ENCODE peak calls at places on chromosomes 13 and 19, in five cellular contexts. G is neuronal stem cell, W is IMR-90, X is mesenchymal stem cell, O is H1. H is an unnamed sample. For H3K9me3, the result is how much of the 10 kb centered on the place peaks cover.

GRCh38 chr13:51241720-51242119 is 19.5 kb downstream of the FAM124A start:
- DNase-seq in G (no peak), W (no peak), X (peak), O (peak), H (no peak)

GRCh38 chr13:51758691-51759090 is 45.3 kb downstream of the DHRS12 start:
- DNase-seq in G (no peak), W (no peak), X (peak), O (peak), H (no peak)

GRCh38 chr19:17406039-17406886 is 833 bp upstream of the BST2 start:
- DNase-seq in G (no peak), W (no peak), X (peak), O (no peak), H (peak)

GRCh38 chr19:33691736-33692135 is 70.0 kb downstream of the CHST8 start:
- DNase-seq in G (no peak), W (no peak), X (no peak), O (no peak), H (no peak)

GRCh38 chr13:30128095-30128494 is 179.3 kb downstream of the KATNAL1 start:
- DNase-seq in G (no peak), W (no peak), X (no peak), O (no peak), H (no peak)

GRCh38 chr13:25654332-25654731 is 282.6 kb downstream of the ATP8A2 start:
- DNase-seq in G (no peak), W (no peak), X (no peak), O (no peak), H (no peak)

GRCh38 chr19:56104423-56104822 is 16.7 kb downstream of the ZNF787 start:
- DNase-seq in G (no peak), W (no peak), X (no peak), O (no peak), H (no peak)

GRCh38 chr19:16088351-16088984 is 12.2 kb downstream of the TPM4 start:
- DNase-seq in G (no peak), W (no peak), X (no peak), O (no peak), H (no peak)

GRCh38 chr19:44345969-44346368 is 10.5 kb downstream of the ZNF112 start:
- DNase-seq in G (no peak), W (no peak), X (no peak), O (no peak), H (no peak)

GRCh38 chr13:46181799-46182490 is at the start of gene LCP1:
- DNase-seq in G (no peak), W (no peak), X (no peak), O (no peak), H (no peak)

GRCh38 chr13:52892925-52893324 is 44.5 kb upstream of the PCDH8 start:
- DNase-seq in G (no peak), W (no peak), X (no peak), O (no peak), H (no peak)

GRCh38 chr13:103403814-103404213 is 337.6 kb upstream of the SLC10A2 start:
- DNase-seq in G (no peak), W (no peak), X (no peak), O (no peak), H (no peak)

GRCh38 chr13:98959299-98959698 is 18.6 kb downstream of the DOCK9 start:
- DNase-seq in G (no peak), W (no peak), X (no peak), O (no peak), H (no peak)

GRCh38 chr13:78409172-78409571 is 194.2 kb downstream of the POU4F1 start:
- DNase-seq in G (no peak), W (no peak), X (no peak), O (no peak), H (no peak)

GRCh38 chr13:18943273-18943672 is 238.4 kb downstream of the TUBA3C start:
- DNase-seq in G (no peak), W (no peak), X (no peak), O (no peak), H (no peak)

GRCh38 chr13:96551540-96551939 is 442.7 kb downstream of the OXGR1 start:
- DNase-seq in G (no peak), W (no peak), X (peak), O (no peak), H (no peak)

GRCh38 chr19:14582894-14583340 is at the start of gene CLEC17A:
- DNase-seq in G (no peak), W (no peak), X (no peak), O (no peak), H (no peak)

GRCh38 chr13:25659091-25659502 is 287.3 kb downstream of the ATP8A2 start:
- DNase-seq in G (no peak), W (no peak), X (no peak), O (no peak), H (no peak)

GRCh38 chr19:15769586-15769985 is 17.9 kb upstream of the OR10H5 start:
- DNase-seq in G (no peak), W (no peak), X (no peak), O (no peak), H (no peak)

GRCh38 chr19:48836089-48837017 is at the start of gene HSD17B14:
- DNase-seq in G (peak), W (no peak), X (peak), O (peak), H (peak)

GRCh38 chr13:112576191-112576590 is 11.8 kb downstream of the TUBGCP3 start:
- DNase-seq in G (no peak), W (no peak), X (no peak), O (no peak), H (no peak)

GRCh38 chr19:55340144-55340783 is 588 bp downstream of the KMT5C start:
- DNase-seq in G (no peak), W (no peak), X (no peak), O (no peak), H (peak)

GRCh38 chr19:35306473-35307246 is 14.7 kb downstream of the MAG start:
- DNase-seq in G (no peak), W (no peak), X (no peak), O (no peak), H (peak)

GRCh38 chr19:18063463-18063862 is 23.3 kb downstream of the IL12RB1 start:
- DNase-seq in G (no peak), W (no peak), X (peak), O (peak), H (peak)

GRCh38 chr19:23262892-23263291 is 12.7 kb upstream of the ZNF724 start:
- DNase-seq in G (no peak), W (no peak), X (no peak), O (no peak), H (no peak)

GRCh38 chr19:38394488-38394887 is 6.0 kb downstream of the SPRED3 start:
- DNase-seq in G (no peak), W (no peak), X (no peak), O (peak), H (peak)

GRCh38 chr19:39307822-39308530 is 11.8 kb downstream of the IFNL1 start:
- DNase-seq in G (no peak), W (no peak), X (no peak), O (peak), H (peak)

GRCh38 chr13:99442273-99442895 is 58.9 kb upstream of the TM9SF2 start:
- DNase-seq in G (peak), W (peak), X (peak), O (no peak), H (no peak)

GRCh38 chr13:85864963-85865530 is 65.8 kb upstream of the SLITRK6 start:
- DNase-seq in G (peak), W (peak), X (peak), O (no peak), H (peak)

GRCh38 chr13:24680258-24680920 is at the start of gene ATP12A:
- DNase-seq in G (peak), W (no peak), X (no peak), O (peak), H (peak)

GRCh38 chr19:32404939-32405430 is 585 bp upstream of the DPY19L3 start:
- DNase-seq in G (no peak), W (peak), X (no peak), O (peak), H (no peak)

GRCh38 chr13:49530452-49530851 is 34.7 kb downstream of the PHF11 start:
- DNase-seq in G (no peak), W (no peak), X (no peak), O (no peak), H (no peak)

GRCh38 chr13:60150538-60150937 is 13.2 kb downstream of the DIAPH3 start:
- DNase-seq in G (no peak), W (no peak), X (no peak), O (no peak), H (no peak)

GRCh38 chr13:113927661-113928581 is 46.0 kb downstream of the C13orf46 start:
- DNase-seq in G (no peak), W (peak), X (peak), O (no peak), H (peak)

GRCh38 chr19:18456974-18457373 is 19.0 kb upstream of the ISYNA1 start:
- DNase-seq in G (no peak), W (no peak), X (no peak), O (no peak), H (no peak)

GRCh38 chr13:76339649-76340048 is 546.6 kb downstream of the KCTD12 start:
- DNase-seq in G (no peak), W (no peak), X (no peak), O (no peak), H (no peak)

GRCh38 chr19:37014456-37014855 is 63.8 kb upstream of the ZNF420 start:
- DNase-seq in G (no peak), W (no peak), X (no peak), O (no peak), H (no peak)

GRCh38 chr19:37007587-37008220 is 70.5 kb upstream of the ZNF420 start:
- DNase-seq in G (no peak), W (no peak), X (no peak), O (no peak), H (no peak)

GRCh38 chr19:37012093-37012745 is 66.0 kb upstream of the ZNF420 start:
- DNase-seq in G (no peak), W (no peak), X (no peak), O (no peak), H (no peak)

DNA sequence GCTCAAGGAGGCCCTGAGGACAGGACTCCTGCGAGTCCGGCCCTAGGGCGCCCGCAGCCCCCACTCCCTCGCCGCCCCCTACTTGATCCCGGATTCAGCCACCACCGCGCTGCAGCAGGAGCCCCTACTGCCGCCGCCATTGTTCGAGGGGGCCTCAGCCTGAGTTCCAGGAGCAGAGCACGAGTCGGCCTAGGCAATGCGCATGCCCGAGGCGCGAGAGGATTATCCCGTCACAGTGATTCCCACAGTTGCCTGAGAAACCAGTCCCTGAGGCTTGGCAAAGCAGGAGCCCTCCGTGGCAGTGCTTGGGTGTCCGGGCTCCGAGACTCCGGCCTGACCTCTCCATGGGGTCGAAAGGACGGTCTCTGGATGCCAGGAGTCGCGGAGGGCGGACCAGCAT is 68.4 kb upstream of the ZNF420 start:
- DNase-seq in G (no peak), W (no peak), X (no peak), O (no peak), H (no peak)
- H3K9me3 ChIP-seq in G (under half), W (half or more), X (under half), O (half or more), H (half or more)

GRCh38 chr13:39956036-39956435 is 300.6 kb downstream of the COG6 start:
- DNase-seq in G (no peak), W (no peak), X (no peak), O (no peak), H (no peak)
- H2BK15ac ChIP-seq in G (no peak), W (no peak), X (no peak), O (no peak), H (no peak)

DNA sequence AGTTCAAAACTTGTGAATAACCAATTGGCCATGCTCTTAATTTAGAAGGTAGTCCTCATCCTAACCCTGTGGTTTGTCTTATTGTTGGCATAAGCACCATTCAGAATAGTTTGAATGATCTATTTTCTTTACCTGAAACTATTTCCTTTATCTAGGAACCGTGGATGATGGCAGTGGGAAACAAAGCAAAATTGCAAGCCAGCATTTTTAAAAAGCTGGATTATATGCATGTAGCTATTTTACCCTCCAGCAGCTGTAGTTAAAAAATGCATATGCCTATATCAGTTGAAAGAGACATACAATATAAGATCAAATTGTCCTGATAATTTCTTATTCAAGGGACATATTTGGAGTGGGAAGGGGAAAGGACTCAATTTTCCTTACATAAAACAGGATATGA is 19.3 kb downstream of the ZNF613 start:
- DNase-seq in G (no peak), W (no peak), X (no peak), O (no peak), H (no peak)
- H3K9me3 ChIP-seq in G (half or more), W (half or more), X (half or more), O (half or more), H (half or more)

DNA sequence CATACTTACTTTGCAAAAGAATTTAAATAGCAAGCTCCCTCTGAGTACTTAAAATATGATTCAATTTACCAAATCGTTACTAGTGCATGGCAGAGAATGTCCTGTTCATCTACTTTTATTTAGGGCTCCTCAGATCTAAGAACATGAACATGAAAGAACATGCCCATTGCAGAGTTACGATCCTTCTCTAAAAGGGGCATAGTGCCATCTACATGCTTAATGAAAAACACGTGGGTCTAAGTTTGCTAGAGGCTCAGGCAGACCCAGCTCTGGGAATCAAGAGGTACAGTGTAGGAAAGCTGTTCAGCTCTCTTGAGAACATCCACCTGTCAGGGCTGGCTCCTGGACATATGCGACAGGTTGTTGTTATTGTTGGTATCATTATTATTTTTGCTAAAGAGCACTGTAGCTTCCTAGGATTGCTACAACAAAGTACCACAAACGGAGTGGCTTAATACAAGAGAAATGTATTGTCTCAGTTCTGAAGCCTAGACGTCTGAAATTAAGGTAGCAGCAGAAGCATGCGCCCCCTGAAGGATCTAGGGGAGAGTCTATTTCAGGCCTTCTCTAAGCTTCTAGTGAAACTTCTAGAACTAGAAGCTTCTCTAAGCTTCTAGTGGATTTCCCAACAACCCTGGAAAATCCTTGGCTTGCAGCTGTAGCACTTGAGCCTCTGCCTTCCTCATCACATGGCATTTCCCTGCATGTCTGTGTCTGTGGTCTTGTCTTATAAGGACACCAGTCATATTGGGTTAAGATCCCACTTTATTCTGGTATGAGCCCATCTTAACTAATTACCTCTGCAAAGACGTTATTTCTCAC is 133.9 kb downstream of the DCT start:
- DNase-seq in G (no peak), W (peak), X (peak), O (no peak), H (no peak)
- H2BK15ac ChIP-seq in G (no peak), W (peak), X (no peak), O (no peak), H (no peak)

GRCh38 chr19:9362905-9363304 is at the start of gene ZNF177:
- DNase-seq in G (no peak), W (no peak), X (no peak), O (no peak), H (no peak)
- H3K9me3 ChIP-seq in G (under half), W (under half), X (half or more), O (half or more), H (under half)

GRCh38 chr19:47608908-47609879 is at the start of gene BICRA:
- DNase-seq in G (peak), W (peak), X (peak), O (peak), H (peak)
- H2BK15ac ChIP-seq in G (peak), W (no peak), X (peak), O (no peak), H (no peak)